ENCODE peak calls at places on chromosomes 1 and 21, in six cellular contexts. W, T, S, L, H and A are unnamed samples.

GRCh38 chr1:87329051-87329755 is 523 bp downstream of the LMO4 start:
- DNase-seq in W (peak; percentile 48), T (peak; percentile 77), S (no peak), L (peak; percentile 66), H (peak; percentile 57), A (peak; percentile 25)

GRCh38 chr1:105608713-105609112 is 1447.8 kb upstream of the PRMT6 start:
- DNase-seq in W (no peak), T (no peak), S (no peak), L (no peak), H (no peak), A (no peak)

GRCh38 chr1:194347184-194347583 is 1160.8 kb upstream of the B3GALT2 start:
- DNase-seq in W (no peak), T (no peak), S (no peak), L (no peak), H (no peak), A (no peak)

GRCh38 chr21:42751866-42752265 is 98.4 kb downstream of the PDE9A start:
- DNase-seq in W (no peak), T (no peak), S (no peak), L (no peak), H (no peak), A (no peak)

GRCh38 chr1:246597340-246597739 is 31.1 kb downstream of the CNST start:
- DNase-seq in W (no peak), T (no peak), S (no peak), L (peak; percentile 51), H (peak; percentile 80), A (no peak)

GRCh38 chr21:42061866-42062542 is 9.1 kb upstream of the UMODL1 start:
- DNase-seq in W (peak; percentile 84), T (no peak), S (peak; percentile 66), L (no peak), H (peak; percentile 41), A (peak; percentile 49)

GRCh38 chr1:156691665-156692408 is 13.5 kb downstream of the CRABP2 start:
- DNase-seq in W (no peak), T (peak; percentile 61), S (no peak), L (no peak), H (no peak), A (no peak)

GRCh38 chr1:19974822-19975416 is 4.5 kb downstream of the PLA2G2A start:
- DNase-seq in W (peak; percentile 61), T (no peak), S (no peak), L (no peak), H (peak; percentile 61), A (no peak)

GRCh38 chr1:99685516-99686180 is 39.7 kb downstream of the PALMD start:
- DNase-seq in W (peak; percentile 47), T (peak; percentile 74), S (no peak), L (peak; percentile 85), H (peak; percentile 68), A (peak; percentile 7)

GRCh38 chr21:16587141-16587570 is 857.4 kb downstream of the USP25 start:
- DNase-seq in W (peak; percentile 35), T (peak; percentile 60), S (no peak), L (peak; percentile 60), H (peak; percentile 60), A (no peak)

GRCh38 chr1:31823780-31824179 is 8.0 kb upstream of the SPOCD1 start:
- DNase-seq in W (no peak), T (no peak), S (no peak), L (no peak), H (no peak), A (no peak)

GRCh38 chr1:208709981-208710380 is 465.8 kb upstream of the PLXNA2 start:
- DNase-seq in W (no peak), T (no peak), S (no peak), L (no peak), H (no peak), A (no peak)

GRCh38 chr21:16305686-16306085 is 575.9 kb downstream of the USP25 start:
- DNase-seq in W (no peak), T (no peak), S (no peak), L (no peak), H (no peak), A (no peak)

GRCh38 chr1:56064705-56065104 is 514.7 kb downstream of the PLPP3 start:
- DNase-seq in W (peak; percentile 37), T (no peak), S (no peak), L (no peak), H (no peak), A (no peak)